ENCODE peak calls at places on chromosomes 4 and X, in eight cellular contexts. One of them, this sample, is unnamed.
A peak's percentile ranks its signal among the peaks of the same experiment; 100 is the strongest.

GRCh38 chr4:159273126-159273438 is 170.2 kb downstream of the RAPGEF2 start:
- DNase-seq in psoas muscle: no peak
- DNase-seq in NCI-H748 treated with DMSO at 0.1 percent for 48 hours: no peak
- DNase-seq in NCI-H1105: peak; percentile 1
- DNase-seq in lower leg skin: no peak
- DNase-seq in occipital lobe: no peak
- DNase-seq in right lobe of liver: no peak
- DNase-seq in pulmonary artery endothelial cell: peak; percentile 45
- DNase-seq in this sample: no peak

GRCh38 chr4:38904090-38904666 is 36.6 kb downstream of the FAM114A1 start:
- DNase-seq in NCI-H1105: no peak
- DNase-seq in psoas muscle: no peak
- DNase-seq in lower leg skin: no peak
- DNase-seq in pulmonary artery endothelial cell: no peak
- DNase-seq in occipital lobe: no peak
- DNase-seq in NCI-H748 treated with DMSO at 0.1 percent for 48 hours: no peak
- DNase-seq in right lobe of liver: peak; percentile 72
- DNase-seq in this sample: no peak

GRCh38 chr4:133929540-133929939 is 272.0 kb downstream of the PABPC4L start:
- DNase-seq in pulmonary artery endothelial cell: no peak
- DNase-seq in NCI-H1105: no peak
- DNase-seq in lower leg skin: no peak
- DNase-seq in psoas muscle: no peak
- DNase-seq in right lobe of liver: no peak
- DNase-seq in NCI-H748 treated with DMSO at 0.1 percent for 48 hours: no peak
- DNase-seq in occipital lobe: no peak
- DNase-seq in this sample: no peak

GRCh38 chrX:138765061-138765460 is 53.5 kb upstream of the FGF13 start:
- DNase-seq in NCI-H748 treated with DMSO at 0.1 percent for 48 hours: no peak
- DNase-seq in pulmonary artery endothelial cell: no peak
- DNase-seq in occipital lobe: no peak
- DNase-seq in NCI-H1105: no peak
- DNase-seq in right lobe of liver: no peak
- DNase-seq in psoas muscle: no peak
- DNase-seq in lower leg skin: no peak
- DNase-seq in this sample: no peak

GRCh38 chr4:20418865-20419451 is 167.3 kb downstream of the SLIT2 start:
- DNase-seq in pulmonary artery endothelial cell: peak; percentile 30
- DNase-seq in right lobe of liver: no peak
- DNase-seq in psoas muscle: no peak
- DNase-seq in lower leg skin: no peak
- DNase-seq in NCI-H748 treated with DMSO at 0.1 percent for 48 hours: peak; percentile 6
- DNase-seq in NCI-H1105: no peak
- DNase-seq in occipital lobe: no peak
- DNase-seq in this sample: no peak

GRCh38 chr4:8575457-8575856 is 4.7 kb upstream of the GPR78 start:
- DNase-seq in NCI-H748 treated with DMSO at 0.1 percent for 48 hours: no peak
- DNase-seq in lower leg skin: no peak
- DNase-seq in occipital lobe: no peak
- DNase-seq in right lobe of liver: no peak
- DNase-seq in NCI-H1105: no peak
- DNase-seq in psoas muscle: no peak
- DNase-seq in pulmonary artery endothelial cell: no peak
- DNase-seq in this sample: no peak

GRCh38 chr4:181661090-181661489 is 582.1 kb upstream of the TENM3 start:
- DNase-seq in psoas muscle: no peak
- DNase-seq in NCI-H748 treated with DMSO at 0.1 percent for 48 hours: no peak
- DNase-seq in NCI-H1105: no peak
- DNase-seq in right lobe of liver: no peak
- DNase-seq in lower leg skin: no peak
- DNase-seq in occipital lobe: no peak
- DNase-seq in pulmonary artery endothelial cell: no peak
- DNase-seq in this sample: no peak

GRCh38 chrX:74422029-74422352 is 698 bp downstream of the SLC16A2 start:
- DNase-seq in psoas muscle: peak; percentile 13
- DNase-seq in occipital lobe: no peak
- DNase-seq in right lobe of liver: peak; percentile 53
- DNase-seq in lower leg skin: no peak
- DNase-seq in NCI-H748 treated with DMSO at 0.1 percent for 48 hours: no peak
- DNase-seq in pulmonary artery endothelial cell: no peak
- DNase-seq in NCI-H1105: no peak
- DNase-seq in this sample: peak; percentile 6